ENCODE peak calls at places on chromosomes 2 and 18, in eight cellular contexts. X, C, Z, F, P, K, A and O are unnamed samples.

GRCh38 chr2:186683341-186683740 is 10.5 kb upstream of the FAM171B start:
- DNase-seq in X (no peak), C (peak), Z (peak), F (no peak), P (no peak), K (no peak), A (no peak), O (no peak)

GRCh38 chr2:189534854-189535253 is 45.7 kb downstream of the SLC40A1 start:
- DNase-seq in X (no peak), C (peak), Z (peak), F (no peak), P (no peak), K (peak), A (peak), O (no peak)

GRCh38 chr2:136310797-136311558 is 193.0 kb upstream of the CXCR4 start:
- DNase-seq in X (no peak), C (no peak), Z (no peak), F (no peak), P (no peak), K (no peak), A (no peak), O (no peak)

GRCh38 chr2:219542931-219543595 is 546 bp downstream of the CHPF start:
- DNase-seq in X (no peak), C (peak), Z (peak), F (no peak), P (peak), K (peak), A (peak), O (no peak)

GRCh38 chr2:153871231-153872221 is at the start of gene GALNT13:
- DNase-seq in X (peak), C (peak), Z (peak), F (peak), P (peak), K (no peak), A (peak), O (peak)

GRCh38 chr2:190090148-190090547 is 27.6 kb upstream of the MSTN start:
- DNase-seq in X (no peak), C (no peak), Z (no peak), F (no peak), P (no peak), K (no peak), A (no peak), O (no peak)

GRCh38 chr2:46188041-46188715 is 109.0 kb upstream of the EPAS1 start:
- DNase-seq in X (no peak), C (no peak), Z (no peak), F (no peak), P (no peak), K (no peak), A (no peak), O (no peak)

GRCh38 chr2:221596192-221596591 is 24.1 kb upstream of the EPHA4 start:
- DNase-seq in X (no peak), C (peak), Z (peak), F (no peak), P (no peak), K (peak), A (no peak), O (no peak)

GRCh38 chr2:207869784-207870778 is 100.4 kb upstream of the FZD5 start:
- DNase-seq in X (no peak), C (peak), Z (peak), F (no peak), P (no peak), K (peak), A (peak), O (no peak)

GRCh38 chr2:38105911-38106310 is 30.0 kb upstream of the CYP1B1 start:
- DNase-seq in X (no peak), C (no peak), Z (no peak), F (no peak), P (no peak), K (no peak), A (no peak), O (no peak)

GRCh38 chr2:70984576-70985282 is 6.3 kb downstream of the ANKRD53 start:
- DNase-seq in X (peak), C (peak), Z (peak), F (peak), P (peak), K (peak), A (no peak), O (no peak)

GRCh38 chr2:40178971-40179370 is 272.9 kb downstream of the SLC8A1 start:
- DNase-seq in X (no peak), C (no peak), Z (peak), F (no peak), P (no peak), K (peak), A (no peak), O (no peak)

GRCh38 chr18:54794819-54795218 is 33.5 kb upstream of the RAB27B start:
- DNase-seq in X (no peak), C (no peak), Z (no peak), F (no peak), P (no peak), K (no peak), A (no peak), O (no peak)

GRCh38 chr2:19352946-19353720 is 5.3 kb downstream of the OSR1 start:
- DNase-seq in X (no peak), C (no peak), Z (no peak), F (no peak), P (peak), K (no peak), A (no peak), O (peak)

GRCh38 chr2:200320344-200320743 is 13.9 kb downstream of the SPATS2L start:
- DNase-seq in X (no peak), C (no peak), Z (no peak), F (no peak), P (no peak), K (no peak), A (peak), O (no peak)

GRCh38 chr2:214376631-214377624 is 33.9 kb upstream of the VWC2L start:
- DNase-seq in X (no peak), C (no peak), Z (no peak), F (no peak), P (no peak), K (no peak), A (no peak), O (no peak)

GRCh38 chr2:101737478-101738240 is 40.2 kb downstream of the MAP4K4 start:
- DNase-seq in X (no peak), C (no peak), Z (peak), F (no peak), P (no peak), K (no peak), A (no peak), O (no peak)

GRCh38 chr2:869357-869871 is 81.2 kb upstream of the SNTG2 start:
- DNase-seq in X (no peak), C (no peak), Z (no peak), F (no peak), P (no peak), K (no peak), A (no peak), O (no peak)

GRCh38 chr2:57701391-57701791 is 345.2 kb upstream of the VRK2 start:
- DNase-seq in X (no peak), C (no peak), Z (no peak), F (no peak), P (peak), K (peak), A (no peak), O (no peak)

GRCh38 chr2:11234309-11234708 is 79.0 kb downstream of the SLC66A3 start:
- DNase-seq in X (no peak), C (peak), Z (peak), F (no peak), P (no peak), K (no peak), A (no peak), O (no peak)
- TF ChIP-seq CTCF in X (peak), C (peak), Z (peak), F (no peak), P (peak), K (peak), A (no peak), O (peak)

GRCh38 chr2:223877771-223878410 is 40.5 kb upstream of the AP1S3 start:
- DNase-seq in X (no peak), C (no peak), Z (no peak), F (no peak), P (no peak), K (no peak), A (no peak), O (no peak)
- TF ChIP-seq CTCF in X (no peak), C (no peak), Z (no peak), F (no peak), P (no peak), K (no peak), A (no peak), O (no peak)

GRCh38 chr18:35122586-35123224 is 81.5 kb downstream of the MAPRE2 start:
- DNase-seq in X (no peak), C (no peak), Z (no peak), F (no peak), P (peak), K (no peak), A (no peak), O (no peak)
- TF ChIP-seq CTCF in X (no peak), C (peak), Z (no peak), F (no peak), P (peak), K (no peak), A (no peak), O (peak)

DNA sequence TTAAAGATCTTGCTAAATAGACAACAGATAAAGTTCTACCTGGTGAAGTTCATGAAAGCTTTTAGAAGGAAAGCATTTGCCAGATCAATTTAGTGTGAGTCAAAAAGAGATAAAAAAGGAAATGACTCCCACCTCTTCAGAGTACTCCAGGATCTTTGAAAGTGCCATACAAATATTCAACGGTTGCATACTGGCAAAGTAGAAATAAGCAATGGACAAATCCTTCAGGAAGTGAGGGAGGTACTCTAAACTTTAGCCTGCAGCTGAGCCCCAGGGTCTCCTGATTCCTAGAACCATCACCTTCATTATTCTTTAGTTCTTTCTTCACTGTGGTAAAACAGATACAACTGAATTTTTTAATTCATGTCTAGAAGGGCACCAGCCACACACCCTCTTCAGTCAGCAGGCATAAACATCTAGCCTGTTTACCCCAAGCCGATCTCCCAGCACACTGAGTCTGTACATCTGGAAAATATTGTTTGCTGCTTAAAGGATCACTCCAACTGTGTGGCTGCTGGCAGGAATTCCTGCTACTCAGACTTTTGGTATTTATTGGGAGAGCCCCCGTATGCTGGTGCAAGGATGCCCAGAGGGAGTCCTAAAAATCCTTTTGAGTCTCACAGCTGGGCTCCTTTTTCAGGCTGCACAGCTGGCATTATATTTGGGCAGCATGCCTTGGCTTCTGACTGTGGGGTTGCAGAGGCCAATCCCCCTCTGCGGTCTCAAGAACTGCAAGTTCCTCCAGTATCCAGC is 72.3 kb upstream of the SESTD1 start:
- DNase-seq in X (no peak), C (peak), Z (peak), F (no peak), P (peak), K (peak), A (no peak), O (no peak)
- TF ChIP-seq CTCF in X (no peak), C (no peak), Z (no peak), F (no peak), P (no peak), K (no peak), A (no peak), O (no peak)

DNA sequence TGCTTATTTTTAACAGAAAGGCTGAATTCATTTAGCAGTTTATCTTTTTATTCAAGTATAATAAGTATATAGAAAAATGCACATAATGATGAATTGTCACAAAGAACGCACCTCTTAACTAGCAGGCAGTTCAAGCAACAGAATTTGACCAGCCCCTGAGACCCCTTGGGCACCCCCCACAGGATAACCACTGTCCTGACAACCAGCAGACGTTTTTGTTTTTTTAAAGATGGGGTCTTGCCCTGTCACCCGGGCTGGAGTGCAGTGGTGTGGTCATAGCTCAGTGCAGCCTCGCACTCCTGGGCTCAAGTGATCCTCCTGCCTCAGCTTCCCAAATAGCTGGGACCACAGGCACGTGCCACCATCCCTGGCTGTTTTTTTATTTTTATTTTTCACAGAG is 14.0 kb downstream of the PRELID3A start:
- DNase-seq in X (no peak), C (no peak), Z (no peak), F (no peak), P (peak), K (no peak), A (no peak), O (peak)
- TF ChIP-seq CTCF in X (no peak), C (no peak), Z (no peak), F (no peak), P (no peak), K (no peak), A (no peak), O (no peak)

DNA sequence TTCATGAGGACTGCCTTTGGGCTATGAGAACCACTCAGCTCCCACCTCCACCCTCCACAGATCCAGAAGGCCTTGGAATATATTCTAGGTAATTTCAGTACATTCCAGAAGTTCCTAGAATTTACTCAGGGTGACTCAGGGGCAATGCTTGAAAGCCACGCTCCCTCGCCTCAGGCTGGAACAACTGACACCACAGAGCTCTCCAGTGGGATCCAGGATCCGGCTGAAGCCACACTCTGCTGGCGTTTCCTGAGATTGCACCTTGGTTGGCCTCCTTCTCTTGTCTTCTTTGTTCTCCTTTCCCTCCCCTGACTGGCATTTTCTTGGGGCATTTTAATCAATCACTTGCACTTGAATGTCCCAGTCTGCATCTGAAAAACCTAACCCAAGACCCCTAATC is 92.6 kb upstream of the KCNE4 start:
- DNase-seq in X (no peak), C (peak), Z (peak), F (no peak), P (peak), K (peak), A (peak), O (no peak)
- TF ChIP-seq CTCF in X (no peak), C (peak), Z (peak), F (no peak), P (no peak), K (peak), A (peak), O (peak)